ENCODE peak calls at places on chromosomes 3 and 15, in eight cellular contexts. N, L, J, T, W, S, E and D are unnamed samples.
A peak's percentile ranks its signal among the peaks of the same experiment; 100 is the strongest.

GRCh38 chr3:7800006-7800780 is 701.4 kb upstream of the LMCD1 start:
- DNase-seq in N (no peak), L (no peak), E (no peak), T (no peak), S (peak; percentile 4), W (no peak), J (peak; percentile 25), D (no peak)

GRCh38 chr3:24588568-24588967 is 93.9 kb upstream of the THRB start:
- DNase-seq in T (no peak), J (no peak), W (no peak), L (no peak), E (no peak), S (no peak), N (no peak), D (no peak)

GRCh38 chr15:43370975-43371974 is at the start of the genes TUBGCP4 and ZSCAN29:
- DNase-seq in L (peak; percentile 92), E (peak; percentile 86), N (peak; percentile 89), T (peak; percentile 84), W (peak; percentile 77), S (peak; percentile 96), J (peak; percentile 76), D (peak; percentile 86)

GRCh38 chr15:67189326-67190051 is 65.0 kb downstream of the AAGAB start:
- DNase-seq in E (peak; percentile 37), L (no peak), W (peak; percentile 99), S (no peak), N (no peak), T (peak; percentile 93), J (no peak), D (peak; percentile 84)

GRCh38 chr15:69305204-69305931 is 6.7 kb downstream of the PAQR5 start:
- DNase-seq in J (no peak), E (no peak), N (no peak), T (no peak), S (no peak), L (no peak), W (no peak), D (no peak)

GRCh38 chr15:88476635-88477038 is 9.1 kb downstream of the MRPS11 start:
- DNase-seq in W (no peak), T (peak; percentile 50), S (peak; percentile 68), N (peak; percentile 55), E (no peak), J (peak; percentile 25), L (peak; percentile 63), D (no peak)

GRCh38 chr15:59349715-59350420 is 22.8 kb downstream of the MYO1E start:
- DNase-seq in T (peak; percentile 42), S (no peak), N (no peak), E (no peak), W (no peak), J (no peak), L (no peak), D (no peak)

GRCh38 chr3:126279853-126280252 is 77.4 kb downstream of the KLF15 start:
- DNase-seq in L (no peak), W (no peak), N (no peak), E (no peak), T (no peak), S (no peak), J (no peak), D (no peak)

GRCh38 chr3:150798122-150798618 is 35.2 kb upstream of the SIAH2 start:
- DNase-seq in E (no peak), N (no peak), W (no peak), T (no peak), S (peak; percentile 64), J (no peak), L (no peak), D (no peak)

DNA sequence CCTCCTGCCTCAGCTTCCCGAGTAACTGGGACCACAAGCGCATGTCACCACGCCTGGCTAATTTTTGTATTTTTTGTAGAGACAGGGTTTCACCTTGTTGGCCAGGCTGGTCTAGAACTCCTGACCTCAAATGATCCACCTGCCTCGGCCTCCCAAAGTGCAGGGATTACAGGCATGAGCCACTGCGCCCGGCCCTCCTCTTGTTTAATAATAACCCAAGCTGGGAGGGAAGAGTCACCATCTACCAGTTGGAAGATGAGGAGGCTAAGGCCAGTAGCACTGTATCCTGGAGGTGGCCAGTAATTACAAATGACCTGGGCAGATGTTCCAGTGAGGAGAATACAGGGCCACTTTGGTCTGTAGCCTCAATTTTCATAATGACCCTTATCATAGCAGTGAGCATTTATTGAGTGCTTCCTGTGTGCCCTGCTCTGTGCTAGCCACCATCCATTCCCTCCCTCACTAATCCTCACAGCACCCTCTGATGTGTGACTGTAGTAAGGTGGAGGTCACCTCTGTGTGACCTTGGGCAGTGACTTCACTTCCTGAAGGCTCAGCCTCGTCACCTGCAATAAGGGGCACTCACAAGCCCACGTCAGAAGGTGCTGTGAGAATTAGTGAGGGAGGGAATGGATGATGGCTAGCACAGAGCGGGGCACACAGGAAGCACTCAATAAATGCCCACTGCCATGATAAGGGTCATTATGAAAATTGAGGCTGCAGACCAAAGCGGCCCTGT is 64.2 kb downstream of the ABTB1 start:
- DNase-seq in S (no peak), W (no peak), J (no peak), L (no peak), T (no peak), E (no peak), N (no peak), D (no peak)
- H3K27ac ChIP-seq in S (no peak overlapping the region), W (peak overlapping the region; percentile 86), J (no peak overlapping the region), L (no peak overlapping the region), T (peak overlapping the region; percentile 73), E (no peak overlapping the region), N (no peak overlapping the region), D (peak overlapping the region; percentile 47)

GRCh38 chr3:16449369-16449768 is 64.1 kb downstream of the RFTN1 start:
- DNase-seq in S (no peak), W (no peak), E (no peak), N (no peak), J (no peak), L (no peak), T (no peak), D (no peak)

GRCh38 chr3:16447156-16447555 is 66.3 kb downstream of the RFTN1 start:
- DNase-seq in W (no peak), E (no peak), N (no peak), L (no peak), T (no peak), J (no peak), S (no peak), D (no peak)

GRCh38 chr3:16444344-16444743 is 69.2 kb downstream of the RFTN1 start:
- DNase-seq in E (no peak), J (no peak), N (no peak), L (no peak), T (no peak), W (no peak), S (no peak), D (no peak)

GRCh38 chr3:16452265-16452664 is 61.2 kb downstream of the RFTN1 start:
- DNase-seq in S (no peak), L (no peak), N (no peak), E (no peak), W (no peak), T (no peak), J (no peak), D (no peak)

GRCh38 chr3:16448691-16449090 is 64.8 kb downstream of the RFTN1 start:
- DNase-seq in S (no peak), E (no peak), N (peak; percentile 84), L (no peak), T (peak; percentile 76), W (peak; percentile 63), J (no peak), D (peak; percentile 83)
- H3K4me3 ChIP-seq in S (no peak overlapping the region), E (no peak overlapping the region), N (no peak overlapping the region), L (no peak overlapping the region), T (no peak overlapping the region), W (no peak overlapping the region), J (no peak overlapping the region), D (no peak overlapping the region)

GRCh38 chr15:40334941-40335795 is 5.6 kb downstream of the CCDC9B start:
- DNase-seq in S (no peak), T (no peak), L (no peak), J (no peak), W (peak; percentile 44), E (no peak), N (no peak), D (no peak)
- H3K27ac ChIP-seq in S (no peak overlapping the region), T (peak overlapping the region; percentile 31), L (no peak overlapping the region), J (no peak overlapping the region), W (peak overlapping the region; percentile 99), E (no peak overlapping the region), N (peak overlapping the region; percentile 42), D (peak overlapping the region; percentile 91)

DNA sequence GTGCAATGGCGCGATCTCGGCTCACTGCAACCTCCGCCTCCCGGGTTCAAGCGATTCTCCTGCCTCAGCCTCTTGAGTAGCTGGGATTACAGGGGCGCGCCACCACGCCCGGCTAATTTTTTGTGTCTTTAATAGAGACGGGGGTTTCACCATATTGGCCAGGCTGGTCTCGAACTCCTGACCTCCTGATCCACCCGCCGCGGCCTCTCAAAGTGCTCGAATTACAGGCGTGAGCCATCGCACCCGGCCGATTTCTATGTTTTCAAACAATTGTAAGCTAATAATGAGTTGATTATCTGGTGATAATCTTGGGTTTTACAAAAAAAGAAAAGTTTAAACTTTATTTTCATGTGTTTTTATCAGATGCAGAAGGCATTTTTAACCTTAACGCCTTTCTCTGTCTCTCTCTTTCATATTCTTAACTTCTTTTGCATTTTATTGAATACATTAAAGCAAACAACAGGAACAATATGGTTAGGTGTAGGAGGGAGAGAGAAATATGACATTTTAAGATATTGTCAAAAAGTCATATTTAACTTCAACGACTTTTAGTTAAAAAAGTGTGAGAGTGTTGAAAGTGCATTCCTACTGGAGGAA is 3.2 kb upstream of the MEIS2 start:
- DNase-seq in T (no peak), J (no peak), S (no peak), N (no peak), E (no peak), W (no peak), L (no peak), D (no peak)
- H3K4me3 ChIP-seq in T (peak overlapping the region; percentile 92), J (no peak overlapping the region), S (peak overlapping the region; percentile 67), N (peak overlapping the region; percentile 76), E (no peak overlapping the region), W (no peak overlapping the region), L (peak overlapping the region; percentile 98), D (peak overlapping the region; percentile 93)

DNA sequence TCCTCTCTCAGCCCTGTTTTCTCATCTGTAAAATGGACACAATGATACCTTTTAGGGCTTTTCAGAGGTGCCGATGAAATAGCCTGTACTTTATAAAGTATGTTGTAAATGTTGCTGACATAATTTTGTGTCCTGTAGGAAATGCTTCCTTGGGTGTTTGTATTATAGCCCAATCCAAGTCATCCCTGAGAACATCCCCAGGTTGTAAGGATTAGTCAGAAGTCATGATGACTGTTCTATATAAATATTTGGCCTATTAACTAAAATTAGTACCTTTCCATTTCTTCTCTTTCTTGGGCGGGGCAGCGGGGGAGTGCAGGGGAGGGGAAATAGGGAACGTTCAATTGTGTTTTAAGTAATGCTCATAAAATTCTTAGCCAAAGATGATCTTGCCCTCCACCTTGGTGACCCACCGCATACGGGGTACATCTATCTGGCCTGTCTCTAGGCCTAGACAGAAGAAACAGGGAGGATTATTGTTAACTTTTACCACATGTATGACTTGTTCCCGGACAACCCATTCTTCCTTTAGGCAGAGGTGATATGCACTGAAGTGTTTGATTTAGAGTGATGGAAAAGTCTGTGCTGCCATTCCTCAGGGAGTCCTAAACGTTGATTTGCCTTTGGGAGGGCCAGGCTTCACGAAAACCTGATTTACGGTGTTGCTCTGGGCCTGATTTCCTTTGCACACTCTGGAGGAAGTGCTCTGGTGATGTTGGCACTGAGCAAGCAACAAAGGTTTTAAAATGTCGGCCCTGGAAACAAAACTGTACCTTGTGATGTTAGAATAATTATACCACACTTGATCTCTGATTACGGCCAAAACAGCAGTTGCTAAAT is 120.5 kb downstream of the VGLL4 start:
- DNase-seq in L (no peak), W (no peak), T (peak; percentile 57), J (no peak), N (no peak), S (no peak), E (no peak), D (peak; percentile 31)
- H3K27ac ChIP-seq in L (no peak overlapping the region), W (peak overlapping the region; percentile 17), T (peak overlapping the region; percentile 94), J (no peak overlapping the region), N (peak overlapping the region; percentile 51), S (no peak overlapping the region), E (no peak overlapping the region), D (peak overlapping the region; percentile 71)

GRCh38 chr3:46464326-46465195 is at the start of gene LTF:
- DNase-seq in E (peak; percentile 35), T (no peak), L (no peak), W (no peak), S (no peak), N (peak; percentile 70), J (no peak), D (peak; percentile 21)
- H3K4me3 ChIP-seq in E (no peak within 1 kb of the TSS), T (no peak within 1 kb of the TSS), L (no peak within 1 kb of the TSS), W (no peak within 1 kb of the TSS), S (no peak within 1 kb of the TSS), N (no peak within 1 kb of the TSS), J (no peak within 1 kb of the TSS), D (no peak within 1 kb of the TSS)